ENCODE peak calls at places on chromosomes 3 and 15, in four cellular contexts. One of them, this sample, is unnamed.

GRCh38 chr15:83098079-83098478 is 9.4 kb upstream of the TM6SF1 start:
- DNase-seq in SK-N-SH: no peak
- DNase-seq in HCT116: no peak
- DNase-seq in HepG2: no peak
- DNase-seq in this sample: no peak

GRCh38 chr3:185353823-185354614 is 8.9 kb upstream of the MAP3K13 start:
- DNase-seq in SK-N-SH: peak
- DNase-seq in HCT116: peak
- DNase-seq in HepG2: peak
- DNase-seq in this sample: peak

GRCh38 chr3:18812316-18812715 is 336.0 kb upstream of the KCNH8 start:
- DNase-seq in SK-N-SH: no peak
- DNase-seq in HCT116: no peak
- DNase-seq in HepG2: no peak
- DNase-seq in this sample: no peak

GRCh38 chr3:110414851-110415250 is 656.8 kb upstream of the NECTIN3 start:
- DNase-seq in SK-N-SH: no peak
- DNase-seq in HCT116: peak
- DNase-seq in HepG2: peak
- DNase-seq in this sample: no peak

GRCh38 chr15:101127503-101128076 is 124.3 kb downstream of the CHSY1 start:
- DNase-seq in SK-N-SH: peak
- DNase-seq in HCT116: peak
- DNase-seq in HepG2: peak
- DNase-seq in this sample: no peak

GRCh38 chr15:29860872-29861271 is 38.6 kb upstream of the TJP1 start:
- DNase-seq in SK-N-SH: no peak
- DNase-seq in HCT116: no peak
- DNase-seq in HepG2: no peak
- DNase-seq in this sample: no peak

GRCh38 chr3:197027896-197028710 is 1.5 kb downstream of the MELTF start:
- DNase-seq in SK-N-SH: no peak
- DNase-seq in HCT116: no peak
- DNase-seq in HepG2: no peak
- DNase-seq in this sample: peak

GRCh38 chr3:177554900-177555759 is 357.8 kb upstream of the TBL1XR1 start:
- DNase-seq in SK-N-SH: no peak
- DNase-seq in HCT116: no peak
- DNase-seq in HepG2: no peak
- DNase-seq in this sample: no peak

GRCh38 chr3:94009612-94010011 is 18.8 kb downstream of the STX19 start:
- DNase-seq in SK-N-SH: peak
- DNase-seq in HCT116: no peak
- DNase-seq in HepG2: no peak
- DNase-seq in this sample: no peak

GRCh38 chr3:138429665-138430064 is 4.8 kb upstream of the ESYT3 start:
- DNase-seq in SK-N-SH: no peak
- DNase-seq in HCT116: no peak
- DNase-seq in HepG2: no peak
- DNase-seq in this sample: no peak

DNA sequence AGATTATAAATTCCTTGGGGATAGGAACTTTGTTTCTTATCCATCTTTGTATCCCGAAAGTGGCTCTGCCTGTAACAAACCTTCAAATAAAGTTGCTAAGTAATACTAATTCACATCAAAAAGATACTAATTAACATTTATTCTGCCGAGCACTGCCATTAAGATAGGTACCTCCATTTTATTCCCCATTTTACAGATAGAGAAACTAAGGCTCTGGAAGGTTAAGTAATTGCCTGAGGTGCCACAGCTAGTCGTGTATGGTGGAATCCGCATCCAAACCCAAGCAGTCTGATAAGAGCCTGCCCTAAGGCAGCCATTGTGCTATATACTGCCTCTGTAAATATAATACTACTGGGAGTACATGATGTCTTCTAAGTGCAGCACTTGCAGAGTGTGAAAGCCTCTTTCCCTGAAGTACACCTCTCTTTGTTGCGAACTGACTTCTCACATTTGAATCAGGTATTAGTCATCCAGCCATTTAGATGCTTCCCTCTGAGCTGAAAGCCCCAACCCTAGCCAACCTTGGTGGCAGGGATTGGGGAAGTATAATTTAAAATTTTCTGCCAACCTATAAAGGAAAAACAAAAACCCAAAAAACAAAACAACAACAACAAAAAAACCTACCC is 78.5 kb upstream of the CHD2 start:
- DNase-seq in SK-N-SH: no peak
- DNase-seq in HCT116: no peak
- DNase-seq in HepG2: no peak
- DNase-seq in this sample: no peak
- TF ChIP-seq ELF1 in SK-N-SH: no peak
- TF ChIP-seq ELF1 in HCT116: no peak
- TF ChIP-seq ELF1 in HepG2: no peak
- TF ChIP-seq ELF1 in this sample: no peak

GRCh38 chr3:107028626-107029025 is 348.6 kb upstream of the CCDC54 start:
- DNase-seq in SK-N-SH: no peak
- DNase-seq in HCT116: no peak
- DNase-seq in HepG2: no peak
- DNase-seq in this sample: no peak

GRCh38 chr3:107025961-107026360 is 351.3 kb upstream of the CCDC54 start:
- DNase-seq in SK-N-SH: no peak
- DNase-seq in HCT116: no peak
- DNase-seq in HepG2: no peak
- DNase-seq in this sample: no peak

GRCh38 chr3:107028086-107028485 is 349.2 kb upstream of the CCDC54 start:
- DNase-seq in SK-N-SH: no peak
- DNase-seq in HCT116: no peak
- DNase-seq in HepG2: no peak
- DNase-seq in this sample: no peak

GRCh38 chr3:107024481-107025153 is 352.6 kb upstream of the CCDC54 start:
- DNase-seq in SK-N-SH: peak
- DNase-seq in HCT116: no peak
- DNase-seq in HepG2: no peak
- DNase-seq in this sample: no peak
- TF ChIP-seq ELF1 in SK-N-SH: no peak
- TF ChIP-seq ELF1 in HCT116: no peak
- TF ChIP-seq ELF1 in HepG2: no peak
- TF ChIP-seq ELF1 in this sample: no peak

DNA sequence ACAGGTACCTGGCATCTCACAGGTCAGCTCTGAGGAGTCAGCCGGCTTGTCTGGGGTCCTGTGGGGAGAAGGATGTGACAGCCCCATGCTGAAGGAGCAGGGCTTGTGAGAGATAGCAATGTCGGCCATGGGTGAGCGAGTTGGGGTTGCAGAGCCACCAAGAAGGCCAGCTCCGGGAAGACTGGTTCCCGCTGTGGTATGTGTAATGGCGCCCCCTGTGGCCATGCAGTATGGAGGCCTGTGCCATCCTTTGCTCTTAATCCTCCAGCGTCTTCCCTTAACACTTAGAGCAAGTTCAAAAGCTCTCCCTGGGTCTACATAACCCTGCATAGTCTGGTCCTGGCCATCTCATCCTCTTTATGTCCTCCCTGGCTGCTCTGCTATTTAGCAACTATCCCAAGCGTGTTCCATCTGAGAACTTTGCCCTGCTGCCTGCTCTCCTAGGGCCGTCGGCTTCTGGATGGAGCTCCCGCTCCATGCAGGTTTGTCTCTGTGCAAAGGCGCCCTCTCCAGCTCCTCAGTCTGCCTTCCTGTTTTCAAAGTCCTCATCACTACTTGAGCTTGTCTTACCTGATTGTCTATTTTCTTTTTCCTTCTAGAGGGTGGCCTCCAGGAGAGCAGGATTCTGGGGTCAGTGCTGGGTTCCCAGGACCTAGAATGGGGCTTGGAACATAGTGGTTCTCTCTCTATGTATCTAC is 40.8 kb upstream of the IQCF6 start:
- DNase-seq in SK-N-SH: no peak
- DNase-seq in HCT116: peak
- DNase-seq in HepG2: peak
- DNase-seq in this sample: peak
- TF ChIP-seq ELF1 in SK-N-SH: no peak
- TF ChIP-seq ELF1 in HCT116: no peak
- TF ChIP-seq ELF1 in HepG2: no peak
- TF ChIP-seq ELF1 in this sample: no peak

DNA sequence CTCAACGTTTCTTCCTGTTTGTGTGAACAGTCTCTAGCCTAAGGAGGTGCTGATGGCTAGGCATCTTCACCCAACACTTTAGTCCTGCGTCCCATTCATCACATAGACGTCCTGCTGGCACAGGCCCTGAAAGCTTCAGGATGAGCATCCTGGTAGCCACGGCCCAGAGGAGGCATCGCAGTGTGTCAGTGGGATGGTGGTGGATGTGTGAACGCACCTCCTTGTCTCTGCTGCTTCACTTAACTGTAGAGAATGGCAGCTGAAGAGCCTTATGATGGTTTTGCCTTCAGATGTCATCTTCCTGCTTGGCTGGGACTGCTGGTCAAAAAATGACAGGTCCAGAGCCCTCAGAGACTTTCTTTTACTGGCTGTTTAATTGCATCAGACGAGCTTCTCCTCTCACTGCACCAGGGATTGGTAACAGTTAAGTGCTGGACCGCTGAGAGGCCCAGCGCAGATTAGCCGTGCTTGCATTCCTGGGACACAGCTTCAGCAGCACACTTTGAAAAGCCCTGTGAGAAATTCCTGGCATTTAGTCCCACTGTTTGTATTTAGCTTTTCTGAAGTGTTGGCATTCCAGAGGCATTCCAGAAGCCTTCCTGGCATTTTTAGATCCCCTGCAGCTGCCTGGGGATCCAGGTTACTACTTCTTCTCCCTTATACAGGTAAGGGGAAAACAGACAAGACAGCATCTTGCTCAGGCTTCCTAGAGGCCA is 132.4 kb upstream of the PLXNA1 start:
- DNase-seq in SK-N-SH: no peak
- DNase-seq in HCT116: no peak
- DNase-seq in HepG2: peak
- DNase-seq in this sample: no peak
- TF ChIP-seq ELF1 in SK-N-SH: no peak
- TF ChIP-seq ELF1 in HCT116: no peak
- TF ChIP-seq ELF1 in HepG2: no peak
- TF ChIP-seq ELF1 in this sample: no peak

This sample was measured in K562.